ENCODE peak calls at places on chromosomes 1 and 21, in seven cellular contexts. W, D, R, A, T, F and P are unnamed samples.

GRCh38 chr1:155989992-155990325 is 11.6 kb upstream of the ARHGEF2 start:
- DNase-seq in W (no peak), D (no peak), R (no peak), A (no peak), T (no peak), F (no peak), P (no peak)

GRCh38 chr1:87196110-87196509 is 132.6 kb upstream of the LMO4 start:
- DNase-seq in W (no peak), D (no peak), R (no peak), A (no peak), T (no peak), F (no peak), P (no peak)

GRCh38 chr1:202708456-202709275 is 1.6 kb downstream of the SYT2 start:
- DNase-seq in W (no peak), D (no peak), R (no peak), A (no peak), T (no peak), F (no peak), P (no peak)

GRCh38 chr1:184854456-184855180 is 100.0 kb upstream of the EDEM3 start:
- DNase-seq in W (no peak), D (no peak), R (no peak), A (peak), T (peak), F (no peak), P (no peak)

GRCh38 chr21:36207577-36208320 is 51.1 kb downstream of the DOP1B start:
- DNase-seq in W (no peak), D (no peak), R (no peak), A (peak), T (peak), F (no peak), P (peak)

GRCh38 chr1:20115916-20116315 is 3.4 kb downstream of the PLA2G2D start:
- DNase-seq in W (no peak), D (no peak), R (no peak), A (no peak), T (no peak), F (no peak), P (no peak)

GRCh38 chr1:29599071-29599470 is 362.7 kb downstream of the PTPRU start:
- DNase-seq in W (no peak), D (no peak), R (no peak), A (no peak), T (no peak), F (no peak), P (no peak)

GRCh38 chr1:31705080-31705866 is 1.5 kb upstream of the COL16A1 start:
- DNase-seq in W (peak), D (peak), R (no peak), A (peak), T (peak), F (peak), P (no peak)

GRCh38 chr1:35809156-35810095 is 1.6 kb downstream of the AGO4 start:
- DNase-seq in W (no peak), D (no peak), R (no peak), A (no peak), T (no peak), F (no peak), P (no peak)

GRCh38 chr1:213987876-213988638 is at the start of gene PROX1:
- DNase-seq in W (no peak), D (peak), R (peak), A (peak), T (peak), F (peak), P (peak)

GRCh38 chr1:91578320-91579109 is 77.9 kb downstream of the CDC7 start:
- DNase-seq in W (no peak), D (no peak), R (no peak), A (no peak), T (no peak), F (no peak), P (peak)

GRCh38 chr1:58592521-58593134 is 15.6 kb upstream of the TACSTD2 start:
- DNase-seq in W (peak), D (no peak), R (peak), A (peak), T (peak), F (no peak), P (no peak)

GRCh38 chr1:60668584-60668983 is 413.8 kb upstream of the NFIA start:
- DNase-seq in W (no peak), D (no peak), R (no peak), A (no peak), T (no peak), F (no peak), P (no peak)